ENCODE peak calls at places on chromosomes 7 and 10, in five cellular contexts. X is neuronal stem cell, E is astrocyte, B is hepatocyte, H is fibroblast of lung. S is an unnamed sample.

GRCh38 chr10:89091501-89091900 is 100.9 kb downstream of the FAS start:
- DNase-seq in B (no peak), E (no peak), X (no peak), H (peak; percentile 24), S (peak; percentile 50)

GRCh38 chr7:5872326-5872725 is 8.3 kb upstream of the OCM start:
- DNase-seq in H (peak; percentile 33), B (no peak), X (no peak), E (peak; percentile 10), S (no peak)

GRCh38 chr10:123642293-123642692 is 23.9 kb upstream of the GPR26 start:
- DNase-seq in X (no peak), B (no peak), H (no peak), E (no peak), S (peak; percentile 29)

GRCh38 chr10:52616420-52616764 is 156.2 kb downstream of the MBL2 start:
- DNase-seq in X (no peak), E (no peak), H (no peak), B (no peak), S (peak; percentile 22)

GRCh38 chr7:7517661-7518236 is 17.9 kb downstream of the COL28A1 start:
- DNase-seq in X (no peak), B (no peak), E (no peak), H (no peak), S (no peak)

GRCh38 chr7:45268013-45268412 is 110.4 kb downstream of the RAMP3 start:
- DNase-seq in X (no peak), H (no peak), E (no peak), B (no peak), S (no peak)

GRCh38 chr10:2575460-2575859 is 491.9 kb upstream of the PFKP start:
- DNase-seq in B (no peak), H (no peak), X (no peak), E (no peak), S (no peak)

GRCh38 chr10:86195521-86195920 is 171.1 kb downstream of the GRID1 start:
- DNase-seq in X (no peak), H (no peak), B (no peak), E (no peak), S (no peak)

GRCh38 chr7:101913876-101914275 is 96.5 kb downstream of the CUX1 start:
- DNase-seq in E (peak; percentile 48), B (no peak), H (peak; percentile 47), X (no peak), S (no peak)

GRCh38 chr7:152968003-152968402 is 208.5 kb downstream of the ACTR3B start:
- DNase-seq in H (no peak), X (no peak), B (peak; percentile 40), E (no peak), S (peak; percentile 1)

GRCh38 chr10:78223088-78223487 is 189.4 kb downstream of the RPS24 start:
- DNase-seq in B (no peak), H (no peak), X (no peak), E (no peak), S (no peak)

GRCh38 chr7:100430450-100431285 is 1.0 kb downstream of the MEPCE start:
- DNase-seq in E (no peak), X (no peak), H (peak; percentile 13), B (no peak), S (peak; percentile 55)

GRCh38 chr7:13179775-13180448 is 492.5 kb downstream of the ARL4A start:
- DNase-seq in H (peak; percentile 11), E (peak; percentile 7), B (no peak), X (no peak), S (no peak)

GRCh38 chr7:47602272-47603004 is 20.5 kb upstream of the TNS3 start:
- DNase-seq in H (no peak), B (no peak), E (no peak), X (no peak), S (no peak)
- H2AFZ ChIP-seq in H (no peak overlapping the region), B (no peak overlapping the region), E (no peak overlapping the region), X (no peak overlapping the region), S (no peak overlapping the region)

GRCh38 chr10:132407243-132407746 is 10.3 kb downstream of the PWWP2B start:
- DNase-seq in E (no peak), B (peak; percentile 68), X (no peak), H (no peak), S (no peak)
- H2AFZ ChIP-seq in E (no peak overlapping the region), B (no peak overlapping the region), X (no peak overlapping the region), H (no peak overlapping the region), S (no peak overlapping the region)

DNA sequence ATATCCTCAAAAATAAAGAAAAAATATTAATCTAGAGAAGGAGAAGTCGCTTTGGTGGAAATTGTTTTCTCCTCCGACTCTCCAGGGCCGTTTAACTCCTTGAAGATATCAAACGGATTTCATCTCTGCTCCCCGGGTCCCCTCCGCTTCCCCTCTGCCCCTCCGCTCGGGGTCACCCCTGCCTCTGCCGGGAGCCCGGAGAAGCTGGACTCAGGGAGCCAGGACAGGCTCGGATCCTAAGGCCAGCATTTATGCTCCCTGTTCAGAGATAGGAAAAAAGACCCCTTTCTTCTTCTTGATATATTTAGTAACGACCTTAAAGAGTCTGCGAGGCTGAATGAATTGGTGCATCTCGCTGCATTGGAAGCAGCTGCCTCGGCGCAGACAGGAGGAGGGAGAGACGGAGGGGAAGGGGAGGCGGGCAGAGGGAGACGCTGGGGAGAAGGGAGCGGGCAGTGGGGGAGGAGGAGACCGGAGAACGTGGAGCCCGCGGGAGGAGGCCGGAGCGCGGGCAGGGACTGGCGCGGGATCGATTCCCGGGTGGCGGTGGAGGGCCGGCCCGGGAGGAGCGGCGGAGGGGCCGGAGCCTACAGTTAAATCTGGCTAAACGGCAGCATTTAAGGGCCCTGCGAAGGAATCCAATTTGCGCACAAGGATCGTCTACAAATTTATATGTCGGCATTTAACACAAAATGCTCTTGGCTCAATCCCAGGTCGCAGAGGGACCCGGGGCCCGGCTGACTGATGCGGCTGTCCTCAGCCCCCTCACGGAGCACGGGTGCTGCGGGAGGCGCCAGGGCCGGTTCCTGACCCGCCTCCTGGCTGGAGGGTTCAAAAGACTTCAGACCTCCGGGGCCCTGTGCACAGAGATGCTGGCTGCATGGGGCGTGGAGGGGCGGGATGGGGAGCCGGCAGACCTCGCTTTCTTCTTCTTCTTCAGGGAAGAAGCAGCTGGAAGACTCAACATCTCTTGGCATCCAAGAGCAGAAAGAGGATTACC is 55.6 kb downstream of the CRTAC1 start:
- DNase-seq in E (no peak), X (peak; percentile 21), H (no peak), B (no peak), S (no peak)
- H2AFZ ChIP-seq in E (no peak overlapping the region), X (peak overlapping the region; percentile 59), H (no peak overlapping the region), B (no peak overlapping the region), S (no peak overlapping the region)

GRCh38 chr7:27839099-27839498 is 99.1 kb downstream of the TAX1BP1 start:
- DNase-seq in X (no peak), B (no peak), H (no peak), E (no peak), S (no peak)

GRCh38 chr7:27834179-27834921 is 94.4 kb downstream of the TAX1BP1 start:
- DNase-seq in B (no peak), X (no peak), H (no peak), E (no peak), S (no peak)

GRCh38 chr7:27836525-27836924 is 96.6 kb downstream of the TAX1BP1 start:
- DNase-seq in X (no peak), E (no peak), H (no peak), B (no peak), S (no peak)

GRCh38 chr7:27840314-27840713 is 100.4 kb downstream of the TAX1BP1 start:
- DNase-seq in E (no peak), H (no peak), B (no peak), X (no peak), S (no peak)

DNA sequence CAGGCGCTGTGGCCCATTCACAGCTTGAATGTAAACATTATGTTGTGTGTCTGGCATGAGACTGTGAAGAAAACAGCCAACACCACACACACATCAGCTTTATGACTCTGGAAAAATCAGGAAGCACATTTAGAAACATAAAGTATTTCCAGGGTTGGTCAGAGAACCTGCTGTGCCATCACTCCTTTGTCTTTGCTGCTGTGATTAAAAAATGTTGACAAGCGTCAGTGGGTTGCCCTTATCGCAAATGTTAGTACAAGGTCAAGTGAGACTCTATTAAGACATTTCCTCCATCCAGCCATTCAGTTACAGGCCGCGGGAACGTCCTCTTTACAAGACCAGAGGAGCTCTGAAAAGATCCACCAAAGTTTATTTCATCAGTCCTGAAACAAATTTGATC is 95.4 kb downstream of the TAX1BP1 start:
- DNase-seq in E (no peak), H (no peak), B (no peak), X (no peak), S (no peak)
- H2AFZ ChIP-seq in E (no peak overlapping the region), H (no peak overlapping the region), B (no peak overlapping the region), X (no peak overlapping the region), S (no peak overlapping the region)

GRCh38 chr7:34840176-34840785 is 182.3 kb downstream of the NPSR1 start:
- DNase-seq in H (no peak), E (no peak), B (no peak), X (no peak), S (no peak)
- H2AFZ ChIP-seq in H (no peak overlapping the region), E (no peak overlapping the region), B (no peak overlapping the region), X (no peak overlapping the region), S (no peak overlapping the region)

GRCh38 chr7:18030758-18031157 is 3.1 kb upstream of the PRPS1L1 start:
- DNase-seq in E (no peak), X (no peak), H (no peak), B (no peak), S (no peak)
- H2AFZ ChIP-seq in E (no peak overlapping the region), X (no peak overlapping the region), H (no peak overlapping the region), B (no peak overlapping the region), S (peak overlapping the region; percentile 5)

GRCh38 chr10:48519731-48520506 is 85.0 kb downstream of the ARHGAP22 start:
- DNase-seq in B (no peak), H (no peak), X (no peak), E (no peak), S (no peak)
- H2AFZ ChIP-seq in B (no peak overlapping the region), H (no peak overlapping the region), X (no peak overlapping the region), E (no peak overlapping the region), S (no peak overlapping the region)